ENCODE peak calls at places on chromosomes 12 and 14, in seven cellular contexts. One of them, this sample, is unnamed. For H3K4me1, the result is how much of the 10 kb centered on the place peaks cover.

GRCh38 chr12:91778938-91779400 is 366.7 kb downstream of the BTG1 start:
- DNase-seq in Caco-2: peak
- DNase-seq in left lung: no peak
- DNase-seq in heart left ventricle: peak
- DNase-seq in transverse colon: peak
- DNase-seq in endothelial cell of umbilical vein: peak
- DNase-seq in psoas muscle: no peak
- DNase-seq in this sample: no peak

GRCh38 chr12:127893875-127894635 is 372.9 kb upstream of the TMEM132C start:
- DNase-seq in left lung: no peak
- DNase-seq in endothelial cell of umbilical vein: no peak
- DNase-seq in transverse colon: no peak
- DNase-seq in psoas muscle: no peak
- DNase-seq in Caco-2: no peak
- DNase-seq in heart left ventricle: no peak
- DNase-seq in this sample: no peak

GRCh38 chr12:10361622-10362021 is 28.2 kb downstream of the KLRK1 start:
- DNase-seq in left lung: no peak
- DNase-seq in endothelial cell of umbilical vein: no peak
- DNase-seq in transverse colon: no peak
- DNase-seq in Caco-2: no peak
- DNase-seq in psoas muscle: no peak
- DNase-seq in heart left ventricle: no peak
- DNase-seq in this sample: no peak

GRCh38 chr12:55729592-55730446 is 1.0 kb upstream of the CD63 start:
- DNase-seq in left lung: peak
- DNase-seq in psoas muscle: peak
- DNase-seq in heart left ventricle: peak
- DNase-seq in transverse colon: peak
- DNase-seq in Caco-2: peak
- DNase-seq in endothelial cell of umbilical vein: peak
- DNase-seq in this sample: peak

GRCh38 chr14:96268426-96269358 is 12.7 kb downstream of the BDKRB1 start:
- DNase-seq in psoas muscle: peak
- DNase-seq in left lung: peak
- DNase-seq in transverse colon: peak
- DNase-seq in endothelial cell of umbilical vein: no peak
- DNase-seq in heart left ventricle: peak
- DNase-seq in Caco-2: no peak
- DNase-seq in this sample: no peak

GRCh38 chr12:46050805-46051204 is 60.4 kb upstream of the SCAF11 start:
- DNase-seq in endothelial cell of umbilical vein: no peak
- DNase-seq in transverse colon: no peak
- DNase-seq in Caco-2: no peak
- DNase-seq in heart left ventricle: no peak
- DNase-seq in psoas muscle: no peak
- DNase-seq in left lung: no peak
- DNase-seq in this sample: no peak

GRCh38 chr12:40215977-40216376 is 8.8 kb upstream of the LRRK2 start:
- DNase-seq in psoas muscle: no peak
- DNase-seq in Caco-2: no peak
- DNase-seq in heart left ventricle: no peak
- DNase-seq in left lung: no peak
- DNase-seq in transverse colon: no peak
- DNase-seq in endothelial cell of umbilical vein: no peak
- DNase-seq in this sample: no peak

GRCh38 chr12:59904874-59905521 is 309.2 kb downstream of the SLC16A7 start:
- DNase-seq in endothelial cell of umbilical vein: no peak
- DNase-seq in psoas muscle: no peak
- DNase-seq in transverse colon: no peak
- DNase-seq in heart left ventricle: no peak
- DNase-seq in left lung: no peak
- DNase-seq in Caco-2: no peak
- DNase-seq in this sample: no peak

GRCh38 chr14:77290705-77291104 is 19.7 kb upstream of the NGB start:
- DNase-seq in Caco-2: no peak
- DNase-seq in left lung: no peak
- DNase-seq in heart left ventricle: no peak
- DNase-seq in endothelial cell of umbilical vein: no peak
- DNase-seq in transverse colon: no peak
- DNase-seq in psoas muscle: no peak
- DNase-seq in this sample: no peak

GRCh38 chr12:129531004-129531403 is 372.8 kb downstream of the TMEM132D start:
- DNase-seq in psoas muscle: no peak
- DNase-seq in Caco-2: peak
- DNase-seq in endothelial cell of umbilical vein: no peak
- DNase-seq in left lung: no peak
- DNase-seq in transverse colon: peak
- DNase-seq in heart left ventricle: no peak
- DNase-seq in this sample: no peak

GRCh38 chr12:117045175-117045997 is 53.8 kb downstream of the TESC start:
- DNase-seq in heart left ventricle: no peak
- DNase-seq in psoas muscle: peak
- DNase-seq in transverse colon: no peak
- DNase-seq in endothelial cell of umbilical vein: no peak
- DNase-seq in Caco-2: no peak
- DNase-seq in left lung: no peak
- DNase-seq in this sample: no peak

GRCh38 chr14:33414041-33414440 is 475.4 kb downstream of the NPAS3 start:
- DNase-seq in Caco-2: no peak
- DNase-seq in heart left ventricle: no peak
- DNase-seq in left lung: no peak
- DNase-seq in endothelial cell of umbilical vein: no peak
- DNase-seq in psoas muscle: no peak
- DNase-seq in transverse colon: no peak
- DNase-seq in this sample: no peak

GRCh38 chr12:72057330-72057911 is 118.8 kb downstream of the TPH2 start:
- DNase-seq in endothelial cell of umbilical vein: no peak
- DNase-seq in psoas muscle: no peak
- DNase-seq in Caco-2: no peak
- DNase-seq in heart left ventricle: no peak
- DNase-seq in transverse colon: no peak
- DNase-seq in left lung: no peak
- DNase-seq in this sample: no peak

GRCh38 chr14:64673748-64674147 is 30.5 kb upstream of the PLEKHG3 start:
- DNase-seq in heart left ventricle: no peak
- DNase-seq in psoas muscle: no peak
- DNase-seq in Caco-2: no peak
- DNase-seq in transverse colon: no peak
- DNase-seq in left lung: no peak
- DNase-seq in endothelial cell of umbilical vein: no peak
- DNase-seq in this sample: no peak

GRCh38 chr14:33127531-33127930 is 188.9 kb downstream of the NPAS3 start:
- DNase-seq in transverse colon: no peak
- DNase-seq in endothelial cell of umbilical vein: peak
- DNase-seq in left lung: no peak
- DNase-seq in Caco-2: no peak
- DNase-seq in psoas muscle: no peak
- DNase-seq in heart left ventricle: no peak
- DNase-seq in this sample: no peak

GRCh38 chr14:61577506-61577931 is 117.8 kb upstream of the HIF1A start:
- DNase-seq in heart left ventricle: no peak
- DNase-seq in transverse colon: no peak
- DNase-seq in psoas muscle: no peak
- DNase-seq in left lung: no peak
- DNase-seq in Caco-2: no peak
- DNase-seq in endothelial cell of umbilical vein: no peak
- DNase-seq in this sample: no peak

GRCh38 chr12:15757553-15758255 is 31.5 kb downstream of the EPS8 start:
- DNase-seq in psoas muscle: no peak
- DNase-seq in left lung: no peak
- DNase-seq in Caco-2: peak
- DNase-seq in transverse colon: no peak
- DNase-seq in heart left ventricle: no peak
- DNase-seq in endothelial cell of umbilical vein: no peak
- DNase-seq in this sample: no peak

GRCh38 chr12:5567021-5567744 is 135.3 kb downstream of the NTF3 start:
- DNase-seq in endothelial cell of umbilical vein: no peak
- DNase-seq in Caco-2: no peak
- DNase-seq in psoas muscle: no peak
- DNase-seq in left lung: no peak
- DNase-seq in transverse colon: no peak
- DNase-seq in heart left ventricle: peak
- DNase-seq in this sample: no peak

GRCh38 chr14:90894241-90894640 is 78.0 kb upstream of the TTC7B start:
- DNase-seq in heart left ventricle: no peak
- DNase-seq in transverse colon: no peak
- DNase-seq in left lung: no peak
- DNase-seq in psoas muscle: no peak
- DNase-seq in Caco-2: no peak
- DNase-seq in endothelial cell of umbilical vein: no peak
- DNase-seq in this sample: no peak

DNA sequence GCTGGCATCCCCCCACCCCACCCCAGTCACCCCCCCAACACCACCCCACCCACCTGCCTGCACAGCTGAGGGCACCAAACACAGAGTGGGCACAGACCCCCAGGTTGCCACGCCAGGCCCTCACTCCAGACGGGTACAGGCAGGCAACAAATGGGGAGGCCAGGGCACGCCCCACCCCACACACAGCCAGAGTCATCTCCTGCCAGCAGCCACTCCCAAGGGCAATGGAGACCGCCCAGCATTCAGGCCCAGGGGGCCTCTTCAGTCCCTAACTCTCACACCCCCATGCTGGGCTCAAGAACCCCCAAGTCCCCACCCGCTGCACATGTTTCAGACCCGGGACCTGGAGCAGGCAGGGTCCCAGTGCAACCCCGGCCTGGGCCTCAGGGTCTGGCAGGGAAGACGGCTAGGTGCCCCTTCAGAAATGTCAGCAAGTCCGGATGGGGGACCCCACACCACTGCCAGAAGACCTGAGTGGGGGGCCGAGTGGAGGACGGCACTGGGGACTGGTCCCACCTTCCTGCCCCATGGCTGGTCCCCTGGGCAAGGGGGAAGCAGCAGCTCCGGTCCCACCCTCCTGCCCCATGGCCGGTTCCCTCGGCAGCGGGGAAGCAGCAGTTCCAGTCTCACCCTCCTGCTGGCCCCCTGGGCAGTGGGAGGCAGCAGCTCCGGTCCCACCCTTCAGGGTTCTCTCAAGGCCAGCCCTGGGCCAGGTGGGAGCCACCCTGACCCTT is 11.9 kb downstream of the AKT1 start:
- DNase-seq in heart left ventricle: no peak
- DNase-seq in transverse colon: no peak
- DNase-seq in endothelial cell of umbilical vein: no peak
- DNase-seq in left lung: no peak
- DNase-seq in Caco-2: no peak
- DNase-seq in psoas muscle: no peak
- DNase-seq in this sample: no peak
- H3K4me1 ChIP-seq in heart left ventricle: under half
- H3K4me1 ChIP-seq in transverse colon: under half
- H3K4me1 ChIP-seq in endothelial cell of umbilical vein: under half
- H3K4me1 ChIP-seq in left lung: under half
- H3K4me1 ChIP-seq in Caco-2: under half
- H3K4me1 ChIP-seq in psoas muscle: under half
- H3K4me1 ChIP-seq in this sample: under half

GRCh38 chr14:69572634-69573135 is 2.0 kb downstream of the CCDC177 start:
- DNase-seq in psoas muscle: no peak
- DNase-seq in left lung: no peak
- DNase-seq in endothelial cell of umbilical vein: no peak
- DNase-seq in heart left ventricle: no peak
- DNase-seq in transverse colon: no peak
- DNase-seq in Caco-2: no peak
- DNase-seq in this sample: no peak
- H3K4me3 ChIP-seq in psoas muscle: peak
- H3K4me3 ChIP-seq in left lung: peak
- H3K4me3 ChIP-seq in endothelial cell of umbilical vein: no peak
- H3K4me3 ChIP-seq in heart left ventricle: peak
- H3K4me3 ChIP-seq in transverse colon: peak
- H3K4me3 ChIP-seq in Caco-2: peak
- H3K4me3 ChIP-seq in this sample: peak

GRCh38 chr14:92380131-92380530 is 57.2 kb downstream of the SLC24A4 start:
- DNase-seq in endothelial cell of umbilical vein: no peak
- DNase-seq in psoas muscle: no peak
- DNase-seq in transverse colon: no peak
- DNase-seq in left lung: no peak
- DNase-seq in heart left ventricle: no peak
- DNase-seq in Caco-2: no peak
- DNase-seq in this sample: no peak

GRCh38 chr14:92380582-92380981 is 57.6 kb downstream of the SLC24A4 start:
- DNase-seq in transverse colon: no peak
- DNase-seq in heart left ventricle: no peak
- DNase-seq in endothelial cell of umbilical vein: no peak
- DNase-seq in Caco-2: no peak
- DNase-seq in left lung: no peak
- DNase-seq in psoas muscle: no peak
- DNase-seq in this sample: no peak

GRCh38 chr14:92385561-92385960 is 62.6 kb downstream of the SLC24A4 start:
- DNase-seq in left lung: no peak
- DNase-seq in endothelial cell of umbilical vein: no peak
- DNase-seq in Caco-2: no peak
- DNase-seq in psoas muscle: no peak
- DNase-seq in transverse colon: no peak
- DNase-seq in heart left ventricle: no peak
- DNase-seq in this sample: no peak

GRCh38 chr14:92384461-92385133 is 61.6 kb downstream of the SLC24A4 start:
- DNase-seq in left lung: no peak
- DNase-seq in psoas muscle: no peak
- DNase-seq in heart left ventricle: no peak
- DNase-seq in transverse colon: no peak
- DNase-seq in Caco-2: no peak
- DNase-seq in endothelial cell of umbilical vein: no peak
- DNase-seq in this sample: no peak

GRCh38 chr14:92382677-92383076 is 59.7 kb downstream of the SLC24A4 start:
- DNase-seq in endothelial cell of umbilical vein: no peak
- DNase-seq in heart left ventricle: no peak
- DNase-seq in psoas muscle: no peak
- DNase-seq in Caco-2: peak
- DNase-seq in left lung: no peak
- DNase-seq in transverse colon: no peak
- DNase-seq in this sample: no peak
- TF ChIP-seq CTCF in endothelial cell of umbilical vein: no peak
- TF ChIP-seq CTCF in heart left ventricle: peak
- TF ChIP-seq CTCF in psoas muscle: no peak
- TF ChIP-seq CTCF in Caco-2: no peak
- TF ChIP-seq CTCF in left lung: no peak
- TF ChIP-seq CTCF in transverse colon: no peak
- TF ChIP-seq CTCF in this sample: no peak

DNA sequence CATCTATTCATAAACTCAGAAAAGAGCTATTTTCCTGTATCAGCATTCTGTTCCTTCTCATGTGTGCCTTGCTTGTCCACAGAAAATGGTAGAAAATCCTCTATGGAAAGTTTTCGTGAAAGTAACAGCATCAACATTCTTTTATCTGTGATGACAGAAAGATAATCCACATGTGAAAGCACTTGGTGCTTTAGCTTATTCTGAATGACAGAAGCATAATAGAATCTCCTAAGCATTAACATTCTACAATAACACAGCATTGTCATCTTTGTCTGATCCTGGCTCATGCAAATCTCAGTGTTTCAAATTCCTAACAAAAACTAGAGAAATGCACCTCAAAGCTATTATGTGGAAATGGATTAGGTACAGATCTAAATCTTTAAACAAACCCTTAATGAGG is 431.8 kb downstream of the ADAMTS20 start:
- DNase-seq in transverse colon: no peak
- DNase-seq in Caco-2: no peak
- DNase-seq in psoas muscle: no peak
- DNase-seq in endothelial cell of umbilical vein: no peak
- DNase-seq in left lung: no peak
- DNase-seq in heart left ventricle: no peak
- DNase-seq in this sample: no peak
- H3K4me1 ChIP-seq in transverse colon: under half
- H3K4me1 ChIP-seq in Caco-2: under half
- H3K4me1 ChIP-seq in psoas muscle: under half
- H3K4me1 ChIP-seq in endothelial cell of umbilical vein: under half
- H3K4me1 ChIP-seq in left lung: under half
- H3K4me1 ChIP-seq in heart left ventricle: under half
- H3K4me1 ChIP-seq in this sample: under half

GRCh38 chr12:7959278-7960063 is 23.5 kb upstream of the SLC2A3 start:
- DNase-seq in psoas muscle: no peak
- DNase-seq in Caco-2: peak
- DNase-seq in heart left ventricle: no peak
- DNase-seq in left lung: peak
- DNase-seq in transverse colon: peak
- DNase-seq in endothelial cell of umbilical vein: peak
- DNase-seq in this sample: no peak
- H3K4me3 ChIP-seq in psoas muscle: peak
- H3K4me3 ChIP-seq in Caco-2: peak
- H3K4me3 ChIP-seq in heart left ventricle: no peak
- H3K4me3 ChIP-seq in left lung: peak
- H3K4me3 ChIP-seq in transverse colon: no peak
- H3K4me3 ChIP-seq in endothelial cell of umbilical vein: no peak
- H3K4me3 ChIP-seq in this sample: no peak

This sample was measured in breast epithelium.